ENCODE peak calls at places on chromosome 10, in six cellular contexts. W is upper lobe of right lung; G is HFFc6; F is stimulated activated CD4-positive, alpha-beta T cell treated with anti-CD3 and anti-CD28 coated beads, Interleukin-12 subunit alpha, Interleukin-12 subunit beta, amount 100 ng/mL, for 24 hours; A is hepatocyte; T is kidney glomerular epithelial cell. L is an unnamed sample.
A peak's percentile ranks its signal among the peaks of the same experiment; 100 is the strongest.

GRCh38 chr10:6729071-6729773 is 149.1 kb upstream of the PRKCQ start:
- DNase-seq in F (no peak), W (no peak), G (peak; percentile 78), A (no peak), T (peak; percentile 33), L (no peak)

GRCh38 chr10:93437946-93438795 is 44.0 kb downstream of the MYOF start:
- DNase-seq in A (peak; percentile 47), W (no peak), F (no peak), G (peak; percentile 48), T (peak; percentile 87), L (no peak)

GRCh38 chr10:3126741-3127342 is 45.7 kb downstream of the PITRM1 start:
- DNase-seq in A (peak; percentile 55), G (no peak), F (no peak), T (no peak), W (no peak), L (no peak)

GRCh38 chr10:60942604-60943269 is 1.2 kb downstream of the RHOBTB1 start:
- DNase-seq in A (peak; percentile 65), G (peak; percentile 23), F (no peak), W (peak; percentile 70), T (no peak), L (peak; percentile 58)

GRCh38 chr10:110553905-110554304 is 13.6 kb upstream of the SMC3 start:
- DNase-seq in A (no peak), T (no peak), G (no peak), F (no peak), W (no peak), L (no peak)

GRCh38 chr10:89609730-89610393 is 35.2 kb downstream of the PANK1 start:
- DNase-seq in T (no peak), W (no peak), G (no peak), A (peak; percentile 22), F (no peak), L (no peak)

GRCh38 chr10:42475168-42476098 is 162.9 kb downstream of the ZNF33B start:
- DNase-seq in W (no peak), A (no peak), T (peak; percentile 71), F (no peak), G (peak; percentile 58), L (peak; percentile 48)

GRCh38 chr10:62373995-62374861 is at the start of gene ZNF365:
- DNase-seq in G (peak; percentile 60), F (peak; percentile 26), T (peak; percentile 24), W (peak; percentile 64), A (peak; percentile 68), L (peak; percentile 80)

GRCh38 chr10:79181680-79182079 is 112.9 kb downstream of the ZMIZ1 start:
- DNase-seq in W (no peak), G (no peak), T (no peak), A (no peak), F (no peak), L (no peak)

GRCh38 chr10:94630017-94630688 is 53.4 kb upstream of the CYP2C18 start:
- DNase-seq in F (no peak), W (no peak), T (peak; percentile 32), G (peak; percentile 12), A (peak; percentile 49), L (no peak)

GRCh38 chr10:114258274-114258840 is 19.3 kb downstream of the VWA2 start:
- DNase-seq in T (no peak), A (peak; percentile 25), F (no peak), W (peak; percentile 4), G (no peak), L (no peak)

GRCh38 chr10:31076589-31076988 is 44.9 kb upstream of the ZNF438 start:
- DNase-seq in W (no peak), T (no peak), F (no peak), A (no peak), G (no peak), L (no peak)

GRCh38 chr10:95963992-95964391 is 56.2 kb downstream of the CC2D2B start:
- DNase-seq in G (no peak), T (no peak), W (no peak), A (no peak), F (no peak), L (no peak)

GRCh38 chr10:71084061-71084817 is 128.1 kb upstream of the UNC5B start:
- DNase-seq in W (peak; percentile 47), T (no peak), G (no peak), F (no peak), A (no peak), L (no peak)

GRCh38 chr10:1716839-1717238 is 20.5 kb downstream of the ADARB2 start:
- DNase-seq in G (no peak), T (no peak), W (no peak), F (no peak), A (no peak), L (no peak)

GRCh38 chr10:125017547-125018298 is 75.8 kb downstream of the ZRANB1 start:
- DNase-seq in F (no peak), A (no peak), T (no peak), G (no peak), W (no peak), L (no peak)

GRCh38 chr10:42975005-42975493 is 101.8 kb upstream of the RET start:
- DNase-seq in W (peak; percentile 57), F (no peak), T (no peak), G (no peak), A (no peak), L (peak; percentile 17)

GRCh38 chr10:77355844-77356243 is 281.8 kb downstream of the KCNMA1 start:
- DNase-seq in A (no peak), W (no peak), T (peak; percentile 48), G (peak; percentile 95), F (no peak), L (no peak)

GRCh38 chr10:104941662-104942061 is 300.6 kb downstream of the SORCS3 start:
- DNase-seq in A (no peak), F (no peak), W (no peak), G (no peak), T (no peak), L (no peak)

GRCh38 chr10:58755688-58756087 is 243.0 kb downstream of the BICC1 start:
- DNase-seq in W (no peak), F (no peak), A (peak; percentile 55), G (peak; percentile 66), T (peak; percentile 81), L (no peak)

GRCh38 chr10:99733366-99733765 is 1.3 kb downstream of the CUTC start:
- DNase-seq in A (no peak), T (no peak), F (no peak), G (no peak), W (no peak), L (no peak)

GRCh38 chr10:14093735-14094484 is 236.8 kb downstream of the FRMD4A start:
- DNase-seq in A (peak; percentile 30), G (peak; percentile 65), T (peak; percentile 3), F (no peak), W (no peak), L (no peak)

L was measured in dorsolateral prefrontal cortex.